ENCODE peak calls at places on chromosomes 1 and 21, in eight cellular contexts. One of them, this sample, is unnamed.

GRCh38 chr1:245258271-245258920 is 103.6 kb downstream of the KIF26B start:
- DNase-seq in activated gamma-delta T cell treated with Interleukin-2 at 50 U/mL for 16 hours: no peak
- DNase-seq in amniotic epithelial cell: peak; percentile 80
- DNase-seq in psoas muscle: no peak
- DNase-seq in NB4: no peak
- DNase-seq in NCI-H1092 treated with DMSO at 0.1 percent for 48 hours: peak; percentile 48
- DNase-seq in pons: no peak
- DNase-seq in progenitor cell of endocrine pancreas: no peak
- DNase-seq in this sample: peak; percentile 48

GRCh38 chr1:145936247-145936646 is 9.0 kb upstream of the RBM8A start:
- DNase-seq in activated gamma-delta T cell treated with Interleukin-2 at 50 U/mL for 16 hours: no peak
- DNase-seq in amniotic epithelial cell: peak; percentile 71
- DNase-seq in psoas muscle: peak; percentile 74
- DNase-seq in NB4: no peak
- DNase-seq in NCI-H1092 treated with DMSO at 0.1 percent for 48 hours: no peak
- DNase-seq in pons: no peak
- DNase-seq in progenitor cell of endocrine pancreas: no peak
- DNase-seq in this sample: no peak

GRCh38 chr1:6141601-6142000 is 38.5 kb downstream of the CHD5 start:
- DNase-seq in activated gamma-delta T cell treated with Interleukin-2 at 50 U/mL for 16 hours: no peak
- DNase-seq in amniotic epithelial cell: no peak
- DNase-seq in psoas muscle: peak; percentile 18
- DNase-seq in NB4: peak; percentile 48
- DNase-seq in NCI-H1092 treated with DMSO at 0.1 percent for 48 hours: no peak
- DNase-seq in pons: no peak
- DNase-seq in progenitor cell of endocrine pancreas: no peak
- DNase-seq in this sample: peak; percentile 12

GRCh38 chr1:88549536-88549935 is 134.5 kb upstream of the PKN2 start:
- DNase-seq in activated gamma-delta T cell treated with Interleukin-2 at 50 U/mL for 16 hours: no peak
- DNase-seq in amniotic epithelial cell: no peak
- DNase-seq in psoas muscle: no peak
- DNase-seq in NB4: peak; percentile 7
- DNase-seq in NCI-H1092 treated with DMSO at 0.1 percent for 48 hours: no peak
- DNase-seq in pons: peak; percentile 41
- DNase-seq in progenitor cell of endocrine pancreas: no peak
- DNase-seq in this sample: peak; percentile 4

GRCh38 chr1:166164995-166165660 is 1.7 kb downstream of the FAM78B start:
- DNase-seq in activated gamma-delta T cell treated with Interleukin-2 at 50 U/mL for 16 hours: no peak
- DNase-seq in amniotic epithelial cell: peak; percentile 24
- DNase-seq in psoas muscle: peak; percentile 81
- DNase-seq in NB4: no peak
- DNase-seq in NCI-H1092 treated with DMSO at 0.1 percent for 48 hours: no peak
- DNase-seq in pons: no peak
- DNase-seq in progenitor cell of endocrine pancreas: peak; percentile 51
- DNase-seq in this sample: peak; percentile 50

GRCh38 chr1:230849451-230850194 is 18.7 kb downstream of the C1orf198 start:
- DNase-seq in activated gamma-delta T cell treated with Interleukin-2 at 50 U/mL for 16 hours: no peak
- DNase-seq in amniotic epithelial cell: peak; percentile 68
- DNase-seq in psoas muscle: peak; percentile 73
- DNase-seq in NB4: no peak
- DNase-seq in NCI-H1092 treated with DMSO at 0.1 percent for 48 hours: no peak
- DNase-seq in pons: peak; percentile 64
- DNase-seq in progenitor cell of endocrine pancreas: no peak
- DNase-seq in this sample: peak; percentile 25

GRCh38 chr1:186897008-186897407 is 68.3 kb downstream of the PLA2G4A start:
- DNase-seq in activated gamma-delta T cell treated with Interleukin-2 at 50 U/mL for 16 hours: no peak
- DNase-seq in amniotic epithelial cell: no peak
- DNase-seq in psoas muscle: no peak
- DNase-seq in NB4: no peak
- DNase-seq in NCI-H1092 treated with DMSO at 0.1 percent for 48 hours: no peak
- DNase-seq in pons: no peak
- DNase-seq in progenitor cell of endocrine pancreas: no peak
- DNase-seq in this sample: no peak

GRCh38 chr1:43671193-43671592 is 21.2 kb downstream of the KDM4A start:
- DNase-seq in activated gamma-delta T cell treated with Interleukin-2 at 50 U/mL for 16 hours: no peak
- DNase-seq in amniotic epithelial cell: no peak
- DNase-seq in psoas muscle: no peak
- DNase-seq in NB4: no peak
- DNase-seq in NCI-H1092 treated with DMSO at 0.1 percent for 48 hours: no peak
- DNase-seq in pons: no peak
- DNase-seq in progenitor cell of endocrine pancreas: no peak
- DNase-seq in this sample: no peak

GRCh38 chr1:156600733-156601121 is 552 bp downstream of the GPATCH4 start:
- DNase-seq in activated gamma-delta T cell treated with Interleukin-2 at 50 U/mL for 16 hours: no peak
- DNase-seq in amniotic epithelial cell: peak; percentile 46
- DNase-seq in psoas muscle: no peak
- DNase-seq in NB4: peak; percentile 43
- DNase-seq in NCI-H1092 treated with DMSO at 0.1 percent for 48 hours: no peak
- DNase-seq in pons: no peak
- DNase-seq in progenitor cell of endocrine pancreas: no peak
- DNase-seq in this sample: no peak

GRCh38 chr1:208600456-208600855 is 356.3 kb upstream of the PLXNA2 start:
- DNase-seq in activated gamma-delta T cell treated with Interleukin-2 at 50 U/mL for 16 hours: no peak
- DNase-seq in amniotic epithelial cell: no peak
- DNase-seq in psoas muscle: no peak
- DNase-seq in NB4: no peak
- DNase-seq in NCI-H1092 treated with DMSO at 0.1 percent for 48 hours: peak; percentile 51
- DNase-seq in pons: no peak
- DNase-seq in progenitor cell of endocrine pancreas: no peak
- DNase-seq in this sample: no peak

GRCh38 chr1:150066838-150067183 is 765 bp upstream of the VPS45 start:
- DNase-seq in activated gamma-delta T cell treated with Interleukin-2 at 50 U/mL for 16 hours: peak; percentile 13
- DNase-seq in amniotic epithelial cell: no peak
- DNase-seq in psoas muscle: peak; percentile 64
- DNase-seq in NB4: peak; percentile 71
- DNase-seq in NCI-H1092 treated with DMSO at 0.1 percent for 48 hours: no peak
- DNase-seq in pons: no peak
- DNase-seq in progenitor cell of endocrine pancreas: peak; percentile 42
- DNase-seq in this sample: no peak

GRCh38 chr1:220680085-220680687 is 10.0 kb upstream of the C1orf115 start:
- DNase-seq in activated gamma-delta T cell treated with Interleukin-2 at 50 U/mL for 16 hours: no peak
- DNase-seq in amniotic epithelial cell: peak; percentile 36
- DNase-seq in psoas muscle: no peak
- DNase-seq in NB4: peak; percentile 48
- DNase-seq in NCI-H1092 treated with DMSO at 0.1 percent for 48 hours: peak; percentile 64
- DNase-seq in pons: peak; percentile 33
- DNase-seq in progenitor cell of endocrine pancreas: no peak
- DNase-seq in this sample: peak; percentile 60

GRCh38 chr1:234621657-234622335 is 11.8 kb upstream of the IRF2BP2 start:
- DNase-seq in activated gamma-delta T cell treated with Interleukin-2 at 50 U/mL for 16 hours: no peak
- DNase-seq in amniotic epithelial cell: peak; percentile 87
- DNase-seq in psoas muscle: no peak
- DNase-seq in NB4: no peak
- DNase-seq in NCI-H1092 treated with DMSO at 0.1 percent for 48 hours: peak; percentile 33
- DNase-seq in pons: no peak
- DNase-seq in progenitor cell of endocrine pancreas: no peak
- DNase-seq in this sample: no peak

GRCh38 chr1:3456449-3456963 is 2.0 kb downstream of the ARHGEF16 start:
- DNase-seq in activated gamma-delta T cell treated with Interleukin-2 at 50 U/mL for 16 hours: no peak
- DNase-seq in amniotic epithelial cell: no peak
- DNase-seq in psoas muscle: peak; percentile 3
- DNase-seq in NB4: no peak
- DNase-seq in NCI-H1092 treated with DMSO at 0.1 percent for 48 hours: no peak
- DNase-seq in pons: no peak
- DNase-seq in progenitor cell of endocrine pancreas: no peak
- DNase-seq in this sample: no peak

GRCh38 chr1:200206340-200206739 is 178.8 kb downstream of the NR5A2 start:
- DNase-seq in activated gamma-delta T cell treated with Interleukin-2 at 50 U/mL for 16 hours: no peak
- DNase-seq in amniotic epithelial cell: peak; percentile 86
- DNase-seq in psoas muscle: no peak
- DNase-seq in NB4: peak; percentile 16
- DNase-seq in NCI-H1092 treated with DMSO at 0.1 percent for 48 hours: no peak
- DNase-seq in pons: no peak
- DNase-seq in progenitor cell of endocrine pancreas: no peak
- DNase-seq in this sample: no peak

GRCh38 chr1:87450136-87450535 is 121.5 kb downstream of the LMO4 start:
- DNase-seq in activated gamma-delta T cell treated with Interleukin-2 at 50 U/mL for 16 hours: no peak
- DNase-seq in amniotic epithelial cell: no peak
- DNase-seq in psoas muscle: no peak
- DNase-seq in NB4: no peak
- DNase-seq in NCI-H1092 treated with DMSO at 0.1 percent for 48 hours: no peak
- DNase-seq in pons: no peak
- DNase-seq in progenitor cell of endocrine pancreas: no peak
- DNase-seq in this sample: no peak

GRCh38 chr21:17784604-17785402 is 34.4 kb downstream of the C21orf91 start:
- DNase-seq in activated gamma-delta T cell treated with Interleukin-2 at 50 U/mL for 16 hours: no peak
- DNase-seq in amniotic epithelial cell: no peak
- DNase-seq in psoas muscle: no peak
- DNase-seq in NB4: peak; percentile 81
- DNase-seq in NCI-H1092 treated with DMSO at 0.1 percent for 48 hours: no peak
- DNase-seq in pons: no peak
- DNase-seq in progenitor cell of endocrine pancreas: no peak
- DNase-seq in this sample: no peak

GRCh38 chr1:185816460-185816859 is 82.3 kb downstream of the HMCN1 start:
- DNase-seq in activated gamma-delta T cell treated with Interleukin-2 at 50 U/mL for 16 hours: no peak
- DNase-seq in amniotic epithelial cell: peak; percentile 80
- DNase-seq in psoas muscle: no peak
- DNase-seq in NB4: no peak
- DNase-seq in NCI-H1092 treated with DMSO at 0.1 percent for 48 hours: no peak
- DNase-seq in pons: no peak
- DNase-seq in progenitor cell of endocrine pancreas: no peak
- DNase-seq in this sample: no peak

GRCh38 chr1:29332204-29332603 is 95.9 kb downstream of the PTPRU start:
- DNase-seq in activated gamma-delta T cell treated with Interleukin-2 at 50 U/mL for 16 hours: no peak
- DNase-seq in amniotic epithelial cell: peak; percentile 36
- DNase-seq in psoas muscle: no peak
- DNase-seq in NB4: peak; percentile 58
- DNase-seq in NCI-H1092 treated with DMSO at 0.1 percent for 48 hours: peak; percentile 22
- DNase-seq in pons: no peak
- DNase-seq in progenitor cell of endocrine pancreas: no peak
- DNase-seq in this sample: peak; percentile 22

GRCh38 chr21:37450385-37451044 is 83.9 kb downstream of the DYRK1A start:
- DNase-seq in activated gamma-delta T cell treated with Interleukin-2 at 50 U/mL for 16 hours: no peak
- DNase-seq in amniotic epithelial cell: peak; percentile 68
- DNase-seq in psoas muscle: no peak
- DNase-seq in NB4: no peak
- DNase-seq in NCI-H1092 treated with DMSO at 0.1 percent for 48 hours: no peak
- DNase-seq in pons: no peak
- DNase-seq in progenitor cell of endocrine pancreas: no peak
- DNase-seq in this sample: no peak

GRCh38 chr1:8423702-8424538 is 106.0 kb downstream of the SLC45A1 start:
- DNase-seq in activated gamma-delta T cell treated with Interleukin-2 at 50 U/mL for 16 hours: peak; percentile 36
- DNase-seq in amniotic epithelial cell: peak; percentile 66
- DNase-seq in psoas muscle: peak; percentile 74
- DNase-seq in NB4: peak; percentile 41
- DNase-seq in NCI-H1092 treated with DMSO at 0.1 percent for 48 hours: peak; percentile 82
- DNase-seq in pons: no peak
- DNase-seq in progenitor cell of endocrine pancreas: peak; percentile 59
- DNase-seq in this sample: peak; percentile 65

GRCh38 chr21:36430841-36431240 is 45.6 kb downstream of the CHAF1B start:
- DNase-seq in activated gamma-delta T cell treated with Interleukin-2 at 50 U/mL for 16 hours: no peak
- DNase-seq in amniotic epithelial cell: peak; percentile 51
- DNase-seq in psoas muscle: no peak
- DNase-seq in NB4: no peak
- DNase-seq in NCI-H1092 treated with DMSO at 0.1 percent for 48 hours: no peak
- DNase-seq in pons: no peak
- DNase-seq in progenitor cell of endocrine pancreas: no peak
- DNase-seq in this sample: no peak

GRCh38 chr1:213984387-213985180 is 3.2 kb upstream of the PROX1 start:
- DNase-seq in activated gamma-delta T cell treated with Interleukin-2 at 50 U/mL for 16 hours: no peak
- DNase-seq in amniotic epithelial cell: no peak
- DNase-seq in psoas muscle: no peak
- DNase-seq in NB4: no peak
- DNase-seq in NCI-H1092 treated with DMSO at 0.1 percent for 48 hours: peak; percentile 66
- DNase-seq in pons: no peak
- DNase-seq in progenitor cell of endocrine pancreas: no peak
- DNase-seq in this sample: no peak

This sample was measured in cerebellar cortex.